ENCODE peak calls at places on chromosomes 4 and X, in five cellular contexts. One of them, this sample, is unnamed.

GRCh38 chrX:40152173-40152705 is 54.5 kb upstream of the BCOR start:
- DNase-seq in HTR-8/SVneo: no peak
- DNase-seq in substantia nigra: peak; percentile 16
- DNase-seq in CD8-positive, alpha-beta memory T cell: peak; percentile 49
- DNase-seq in B cell: peak; percentile 61
- DNase-seq in this sample: no peak

GRCh38 chr4:126794363-126794762 is 838.4 kb upstream of the INTU start:
- DNase-seq in CD8-positive, alpha-beta memory T cell: no peak
- DNase-seq in substantia nigra: no peak
- DNase-seq in B cell: no peak
- DNase-seq in HTR-8/SVneo: no peak
- DNase-seq in this sample: no peak

GRCh38 chrX:80578518-80579105 is 158.4 kb downstream of the TENT5D start:
- DNase-seq in substantia nigra: no peak
- DNase-seq in CD8-positive, alpha-beta memory T cell: no peak
- DNase-seq in B cell: peak; percentile 5
- DNase-seq in HTR-8/SVneo: no peak
- DNase-seq in this sample: no peak

GRCh38 chr4:140152015-140152703 is 1.8 kb downstream of the MAML3 start:
- DNase-seq in CD8-positive, alpha-beta memory T cell: peak; percentile 93
- DNase-seq in substantia nigra: no peak
- DNase-seq in HTR-8/SVneo: peak; percentile 52
- DNase-seq in B cell: peak; percentile 83
- DNase-seq in this sample: no peak

GRCh38 chrX:64975491-64975890 is 759 bp downstream of the ZC4H2 start:
- DNase-seq in HTR-8/SVneo: no peak
- DNase-seq in substantia nigra: peak; percentile 2
- DNase-seq in B cell: peak; percentile 22
- DNase-seq in CD8-positive, alpha-beta memory T cell: peak; percentile 20
- DNase-seq in this sample: peak; percentile 42

GRCh38 chr4:144564358-144564757 is 81.6 kb upstream of the HHIP start:
- DNase-seq in B cell: no peak
- DNase-seq in HTR-8/SVneo: no peak
- DNase-seq in CD8-positive, alpha-beta memory T cell: no peak
- DNase-seq in substantia nigra: no peak
- DNase-seq in this sample: no peak

GRCh38 chrX:88660836-88661235 is 86.2 kb upstream of the CPXCR1 start:
- DNase-seq in HTR-8/SVneo: no peak
- DNase-seq in CD8-positive, alpha-beta memory T cell: no peak
- DNase-seq in B cell: no peak
- DNase-seq in substantia nigra: no peak
- DNase-seq in this sample: no peak

GRCh38 chrX:19176901-19177630 is 54.8 kb upstream of the ADGRG2 start:
- DNase-seq in HTR-8/SVneo: no peak
- DNase-seq in CD8-positive, alpha-beta memory T cell: no peak
- DNase-seq in B cell: no peak
- DNase-seq in substantia nigra: no peak
- DNase-seq in this sample: no peak

GRCh38 chrX:46953137-46953527 is 40.9 kb downstream of the JADE3 start:
- DNase-seq in substantia nigra: no peak
- DNase-seq in HTR-8/SVneo: no peak
- DNase-seq in CD8-positive, alpha-beta memory T cell: no peak
- DNase-seq in B cell: peak; percentile 42
- DNase-seq in this sample: no peak

GRCh38 chrX:13377537-13377936 is 57.7 kb upstream of the ATXN3L start:
- DNase-seq in CD8-positive, alpha-beta memory T cell: no peak
- DNase-seq in substantia nigra: no peak
- DNase-seq in B cell: no peak
- DNase-seq in HTR-8/SVneo: no peak
- DNase-seq in this sample: no peak

GRCh38 chr4:150799207-150799606 is 215.9 kb downstream of the LRBA start:
- DNase-seq in B cell: no peak
- DNase-seq in substantia nigra: no peak
- DNase-seq in HTR-8/SVneo: no peak
- DNase-seq in CD8-positive, alpha-beta memory T cell: no peak
- DNase-seq in this sample: no peak

GRCh38 chr4:4770610-4771009 is 88.9 kb upstream of the MSX1 start:
- DNase-seq in CD8-positive, alpha-beta memory T cell: no peak
- DNase-seq in B cell: no peak
- DNase-seq in HTR-8/SVneo: no peak
- DNase-seq in substantia nigra: no peak
- DNase-seq in this sample: no peak

GRCh38 chr4:140109626-140110213 is 44.3 kb downstream of the MAML3 start:
- DNase-seq in B cell: no peak
- DNase-seq in HTR-8/SVneo: no peak
- DNase-seq in CD8-positive, alpha-beta memory T cell: no peak
- DNase-seq in substantia nigra: no peak
- DNase-seq in this sample: no peak

GRCh38 chr4:136934601-136935000 is 597.7 kb downstream of the PCDH18 start:
- DNase-seq in B cell: no peak
- DNase-seq in substantia nigra: no peak
- DNase-seq in CD8-positive, alpha-beta memory T cell: no peak
- DNase-seq in HTR-8/SVneo: no peak
- DNase-seq in this sample: no peak

GRCh38 chr4:58602701-58603359 is 1492.6 kb upstream of the IGFBP7 start:
- DNase-seq in B cell: no peak
- DNase-seq in HTR-8/SVneo: no peak
- DNase-seq in substantia nigra: no peak
- DNase-seq in CD8-positive, alpha-beta memory T cell: no peak
- DNase-seq in this sample: no peak

GRCh38 chr4:76435689-76436176 is 704 bp downstream of the SHROOM3 start:
- DNase-seq in CD8-positive, alpha-beta memory T cell: no peak
- DNase-seq in substantia nigra: no peak
- DNase-seq in B cell: no peak
- DNase-seq in HTR-8/SVneo: no peak
- DNase-seq in this sample: no peak

GRCh38 chr4:56410247-56410646 is 23.0 kb upstream of the AASDH start:
- DNase-seq in CD8-positive, alpha-beta memory T cell: no peak
- DNase-seq in substantia nigra: no peak
- DNase-seq in B cell: no peak
- DNase-seq in HTR-8/SVneo: peak; percentile 68
- DNase-seq in this sample: no peak

GRCh38 chr4:127012549-127012948 is 620.2 kb upstream of the INTU start:
- DNase-seq in HTR-8/SVneo: no peak
- DNase-seq in CD8-positive, alpha-beta memory T cell: no peak
- DNase-seq in substantia nigra: no peak
- DNase-seq in B cell: no peak
- DNase-seq in this sample: no peak

GRCh38 chr4:17758459-17758858 is 23.0 kb downstream of the FAM184B start:
- DNase-seq in substantia nigra: no peak
- DNase-seq in B cell: no peak
- DNase-seq in HTR-8/SVneo: no peak
- DNase-seq in CD8-positive, alpha-beta memory T cell: no peak
- DNase-seq in this sample: no peak

GRCh38 chrX:71652405-71652804 is 14.9 kb upstream of the LOC101059915 start:
- DNase-seq in CD8-positive, alpha-beta memory T cell: peak; percentile 51
- DNase-seq in substantia nigra: no peak
- DNase-seq in B cell: peak; percentile 60
- DNase-seq in HTR-8/SVneo: peak; percentile 79
- DNase-seq in this sample: no peak

GRCh38 chr4:48898733-48899431 is 7.7 kb downstream of the OCIAD2 start:
- DNase-seq in substantia nigra: no peak
- DNase-seq in CD8-positive, alpha-beta memory T cell: no peak
- DNase-seq in B cell: peak; percentile 12
- DNase-seq in HTR-8/SVneo: no peak
- DNase-seq in this sample: no peak

This sample was measured in C1 segment of cervical spinal cord.